ENCODE peak calls at places on chromosome 9, in four cellular contexts. B is body of pancreas, C is tibial artery, F is neural crest cell. D is an unnamed sample.

GRCh38 chr9:89421595-89421994 is 76.3 kb downstream of the SEMA4D start:
- DNase-seq in B (no peak), C (no peak), F (no peak), D (no peak)

GRCh38 chr9:127450170-127450830 is 906 bp downstream of the RPL12 start:
- DNase-seq in B (peak), C (no peak), F (no peak), D (no peak)

GRCh38 chr9:29322240-29322639 is 1749.0 kb upstream of the C9orf72 start:
- DNase-seq in B (no peak), C (no peak), F (no peak), D (no peak)

GRCh38 chr9:15155826-15156225 is 151.2 kb downstream of the TTC39B start:
- DNase-seq in B (peak), C (peak), F (no peak), D (no peak)

GRCh38 chr9:137715321-137715720 is 96.5 kb downstream of the EHMT1 start:
- DNase-seq in B (no peak), C (no peak), F (no peak), D (no peak)

GRCh38 chr9:135100241-135101067 is 13.0 kb downstream of the OLFM1 start:
- DNase-seq in B (peak), C (no peak), F (no peak), D (no peak)

GRCh38 chr9:110142868-110143866 is 64.8 kb downstream of the C9orf152 start:
- DNase-seq in B (no peak), C (no peak), F (no peak), D (no peak)

GRCh38 chr9:84670106-84670800 is 724 bp downstream of the NTRK2 start:
- DNase-seq in B (peak), C (peak), F (peak), D (peak)

GRCh38 chr9:33289501-33289900 is 815 bp upstream of the NFX1 start:
- DNase-seq in B (no peak), C (peak), F (no peak), D (no peak)

DNA sequence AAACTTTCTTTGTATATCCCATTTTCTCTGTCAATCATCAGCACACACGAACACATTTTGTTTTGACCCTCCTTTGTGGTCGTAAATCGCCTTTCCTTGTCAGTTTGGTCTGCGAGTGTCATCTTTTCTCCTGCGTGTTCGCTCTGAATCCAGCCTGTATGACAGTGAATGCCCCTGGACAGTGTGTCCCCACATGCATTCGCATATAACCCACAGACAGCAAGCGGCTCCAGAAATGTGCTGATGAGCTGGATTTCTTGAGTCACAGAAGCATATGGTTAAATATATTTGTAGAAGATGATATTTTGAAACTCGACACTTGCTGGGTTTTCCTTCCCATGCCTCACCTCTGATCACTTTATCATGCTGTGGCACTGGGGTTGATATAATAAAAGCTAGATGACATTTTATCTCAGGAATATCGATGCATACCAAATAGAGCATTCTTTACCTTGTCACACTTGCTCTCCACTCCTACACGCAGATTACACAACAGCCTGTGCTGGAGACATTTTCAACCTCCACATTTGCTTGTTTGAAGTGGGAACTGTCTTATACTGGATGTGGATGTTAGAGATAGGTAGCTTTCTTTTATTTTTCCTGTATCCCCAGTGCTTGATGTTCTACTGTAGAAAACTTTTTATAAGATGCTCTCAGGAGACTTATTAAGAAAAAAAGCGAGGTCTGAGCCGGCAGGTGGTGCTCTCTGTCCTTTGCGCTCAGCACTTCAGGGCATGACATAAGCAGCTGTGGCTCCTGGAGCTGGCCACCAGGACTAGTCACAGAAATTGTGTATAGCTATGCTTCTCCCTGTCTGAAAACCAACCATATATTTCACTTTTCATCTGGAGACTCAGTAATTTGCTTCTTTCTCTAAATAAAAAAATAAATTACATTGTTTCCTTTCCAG is 215.1 kb downstream of the SH3GL2 start:
- DNase-seq in B (peak), C (no peak), F (no peak), D (peak)
- TF ChIP-seq CTCF in B (peak), C (no peak), F (peak), D (peak)

GRCh38 chr9:133032171-133032570 is 1.4 kb downstream of the GTF3C5 start:
- DNase-seq in B (no peak), C (no peak), F (no peak), D (no peak)

GRCh38 chr9:133031130-133031422 is 279 bp downstream of the GTF3C5 start:
- DNase-seq in B (no peak), C (no peak), F (no peak), D (no peak)

GRCh38 chr9:133031496-133031911 is 707 bp downstream of the GTF3C5 start:
- DNase-seq in B (no peak), C (no peak), F (no peak), D (no peak)

GRCh38 chr9:133029994-133030316 is 842 bp upstream of the GTF3C5 start:
- DNase-seq in B (no peak), C (no peak), F (no peak), D (no peak)

GRCh38 chr9:133030317-133031129 is at the start of gene GTF3C5:
- DNase-seq in B (peak), C (peak), F (peak), D (peak)
- TF ChIP-seq CTCF in B (peak), C (peak), F (peak), D (no peak)

GRCh38 chr9:34430843-34431437 is 27.4 kb downstream of the FAM219A start:
- DNase-seq in B (peak), C (peak), F (peak), D (peak)
- TF ChIP-seq CTCF in B (no peak), C (no peak), F (no peak), D (no peak)

GRCh38 chr9:111691686-111692329 is 30.4 kb downstream of the GNG10 start:
- DNase-seq in B (no peak), C (no peak), F (no peak), D (no peak)
- TF ChIP-seq CTCF in B (peak), C (peak), F (peak), D (peak)

DNA sequence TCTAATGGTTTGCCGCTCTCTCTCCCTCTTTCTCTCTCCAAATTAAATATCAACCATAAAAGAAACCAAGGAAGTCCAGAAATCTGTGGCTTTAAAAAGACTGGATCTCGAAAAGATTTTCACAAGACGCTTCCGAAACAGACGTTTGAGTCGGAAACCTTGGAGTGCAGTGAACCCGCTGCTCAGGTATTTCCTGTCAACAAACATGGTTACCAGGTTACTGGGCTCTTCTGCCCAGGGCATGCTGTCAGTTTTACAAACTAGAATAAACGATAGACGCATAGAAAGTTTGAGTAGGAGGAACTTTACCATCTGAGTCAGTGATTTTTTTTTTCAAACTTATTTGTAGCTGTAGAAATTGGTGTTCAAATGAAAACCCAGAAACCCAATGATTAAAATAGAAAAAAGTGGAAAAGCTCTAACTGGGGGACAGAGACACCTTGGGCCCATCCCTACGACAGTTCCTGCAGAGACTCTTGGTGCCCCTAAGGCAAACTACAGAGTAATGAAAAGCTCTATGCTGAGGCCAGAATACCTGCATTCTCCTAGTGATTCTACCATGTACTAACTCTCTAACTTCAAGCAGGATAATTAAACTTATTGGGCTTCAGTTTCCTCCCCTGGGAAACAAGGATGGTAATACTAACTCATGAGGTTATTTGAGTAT is 90.0 kb downstream of the DOCK8 start:
- DNase-seq in B (no peak), C (no peak), F (no peak), D (no peak)
- TF ChIP-seq CTCF in B (no peak), C (no peak), F (no peak), D (no peak)

D was measured in Calu3.